ENCODE peak calls at places on chromosomes 12 and 14, in four cellular contexts. J is progenitor cell of endocrine pancreas; E is stimulated activated CD4-positive, alpha-beta T cell treated with anti-CD3 and anti-CD28 coated beads, Interleukin-2, amount 100 ng/mL, for 24 hours; L is neural crest cell. O is an unnamed sample.

GRCh38 chr12:6370994-6371754 is 4.2 kb downstream of the SCNN1A start:
- DNase-seq in J (peak), E (no peak), L (no peak), O (no peak)

GRCh38 chr12:16509411-16509810 is 96.6 kb downstream of the LMO3 start:
- DNase-seq in J (no peak), E (no peak), L (no peak), O (no peak)

GRCh38 chr12:21336656-21337055 is 1.9 kb upstream of the SLCO1A2 start:
- DNase-seq in J (no peak), E (no peak), L (no peak), O (no peak)

GRCh38 chr12:28629691-28630090 is 439.4 kb downstream of the CCDC91 start:
- DNase-seq in J (no peak), E (no peak), L (no peak), O (no peak)

GRCh38 chr12:93089805-93090569 is 160.9 kb upstream of the EEA1 start:
- DNase-seq in J (no peak), E (no peak), L (no peak), O (no peak)

GRCh38 chr12:76346236-76346635 is 2.0 kb downstream of the BBS10 start:
- DNase-seq in J (no peak), E (no peak), L (no peak), O (no peak)

GRCh38 chr12:47734725-47735480 is 9.6 kb upstream of the ENDOU start:
- DNase-seq in J (no peak), E (no peak), L (no peak), O (no peak)

GRCh38 chr14:33347816-33348215 is 409.1 kb downstream of the NPAS3 start:
- DNase-seq in J (no peak), E (no peak), L (no peak), O (no peak)

GRCh38 chr14:90281261-90281660 is 24.9 kb downstream of the PSMC1 start:
- DNase-seq in J (no peak), E (no peak), L (no peak), O (no peak)

GRCh38 chr12:96502477-96502876 is 13.1 kb downstream of the CFAP54 start:
- DNase-seq in J (no peak), E (no peak), L (no peak), O (no peak)

GRCh38 chr12:89504560-89505346 is 19.8 kb downstream of the GALNT4 start:
- DNase-seq in J (no peak), E (no peak), L (no peak), O (no peak)

GRCh38 chr14:104872469-104873341 is 7.6 kb downstream of the CEP170B start:
- DNase-seq in J (no peak), E (no peak), L (no peak), O (no peak)

GRCh38 chr14:50083467-50084337 is 32.7 kb downstream of the VCPKMT start:
- DNase-seq in J (no peak), E (peak), L (no peak), O (no peak)

O was measured in D721Med.